ENCODE peak calls at places on chromosomes 2 and 18, in nine cellular contexts. I is pancreas; C is A549; F is sigmoid colon; H is bronchial epithelial cell; Z is Caco-2; J is neural crest cell; T is CD8-positive, alpha-beta T cell; Y is upper lobe of right lung. A is an unnamed sample.

GRCh38 chr2:76556054-76556453 is 845.3 kb upstream of the GCFC2 start:
- DNase-seq in T (no peak), Y (no peak), J (no peak), I (no peak), Z (no peak), H (no peak), C (no peak), F (no peak), A (no peak)

GRCh38 chr2:42823744-42824453 is 31.5 kb upstream of the HAAO start:
- DNase-seq in J (no peak), C (no peak), Y (no peak), I (no peak), H (no peak), Z (no peak), F (no peak), T (no peak), A (no peak)

GRCh38 chr2:120794716-120795115 is 59.0 kb downstream of the GLI2 start:
- DNase-seq in F (no peak), Y (no peak), C (no peak), J (no peak), T (no peak), Z (no peak), H (no peak), I (no peak), A (no peak)

GRCh38 chr2:179036353-179036905 is 13.5 kb downstream of the CCDC141 start:
- DNase-seq in I (no peak), T (no peak), Y (no peak), Z (no peak), F (no peak), H (no peak), J (no peak), C (no peak), A (no peak)

GRCh38 chr2:43343573-43344304 is 117.3 kb upstream of the ZFP36L2 start:
- DNase-seq in Z (no peak), F (peak), T (no peak), J (no peak), Y (no peak), C (no peak), H (peak), I (no peak), A (no peak)

GRCh38 chr2:86468162-86469033 is 27.2 kb downstream of the KDM3A start:
- DNase-seq in I (no peak), C (no peak), J (no peak), H (no peak), F (no peak), T (no peak), Y (no peak), Z (no peak), A (no peak)

GRCh38 chr18:3015203-3015590 is 2.3 kb upstream of the LPIN2 start:
- DNase-seq in T (no peak), Y (no peak), Z (no peak), I (no peak), F (no peak), H (peak), C (peak), J (no peak), A (no peak)

GRCh38 chr2:12856934-12857660 is 140.4 kb downstream of the TRIB2 start:
- DNase-seq in C (no peak), I (no peak), T (no peak), H (peak), J (no peak), Y (no peak), F (no peak), Z (no peak), A (no peak)

GRCh38 chr2:31523871-31524492 is 56.8 kb downstream of the SRD5A2 start:
- DNase-seq in I (no peak), T (peak), H (peak), J (peak), F (no peak), Y (no peak), C (peak), Z (peak), A (peak)

GRCh38 chr2:63719052-63719451 is 122.6 kb upstream of the UGP2 start:
- DNase-seq in F (no peak), H (no peak), Y (no peak), T (no peak), C (no peak), I (no peak), Z (no peak), J (no peak), A (peak)

GRCh38 chr2:65529419-65529818 is 97.0 kb upstream of the SPRED2 start:
- DNase-seq in T (no peak), F (no peak), J (no peak), Y (no peak), Z (no peak), I (no peak), C (no peak), H (no peak), A (no peak)

GRCh38 chr2:139217641-139218040 is 437.5 kb upstream of the NXPH2 start:
- DNase-seq in T (no peak), H (no peak), J (no peak), F (no peak), C (no peak), I (no peak), Y (no peak), Z (no peak), A (no peak)

GRCh38 chr2:232518844-232519243 is 1.3 kb upstream of the PRSS56 start:
- DNase-seq in Z (no peak), Y (no peak), H (no peak), I (no peak), T (no peak), J (no peak), F (no peak), C (no peak), A (no peak)

GRCh38 chr2:118689874-118690273 is 157.6 kb downstream of the EN1 start:
- DNase-seq in H (no peak), Y (no peak), J (no peak), I (no peak), C (no peak), F (no peak), T (no peak), Z (no peak), A (no peak)

GRCh38 chr2:118689033-118689432 is 158.4 kb downstream of the EN1 start:
- DNase-seq in Y (no peak), I (no peak), F (no peak), T (no peak), H (no peak), Z (no peak), J (no peak), C (no peak), A (no peak)

GRCh38 chr2:118696786-118697465 is 150.5 kb downstream of the EN1 start:
- DNase-seq in H (no peak), T (no peak), Z (no peak), I (no peak), Y (no peak), J (no peak), C (no peak), F (no peak), A (no peak)

GRCh38 chr2:118689456-118689855 is 158.0 kb downstream of the EN1 start:
- DNase-seq in F (no peak), Y (no peak), C (no peak), I (no peak), H (no peak), Z (no peak), J (no peak), T (no peak), A (no peak)

GRCh38 chr2:118693287-118693822 is 154.1 kb downstream of the EN1 start:
- DNase-seq in H (no peak), C (no peak), J (no peak), I (no peak), T (no peak), Z (no peak), Y (no peak), F (no peak), A (no peak)
- TF ChIP-seq CTCF in H (no peak), C (no peak), J (no peak), I (no peak), T (no peak), Z (no peak), Y (no peak), F (no peak), A (no peak)

GRCh38 chr2:237478095-237478494 is 9.0 kb upstream of the MLPH start:
- DNase-seq in Z (no peak), J (no peak), C (no peak), H (no peak), F (no peak), I (no peak), Y (no peak), T (no peak), A (no peak)

GRCh38 chr2:237474511-237474911 is 12.5 kb upstream of the MLPH start:
- DNase-seq in Y (no peak), J (no peak), C (no peak), H (no peak), F (peak), I (no peak), T (no peak), Z (no peak), A (no peak)

GRCh38 chr2:237473474-237474453 is 13.3 kb upstream of the MLPH start:
- DNase-seq in J (no peak), H (no peak), Y (peak), I (no peak), Z (no peak), T (no peak), C (no peak), F (peak), A (no peak)

GRCh38 chr2:237474931-237475703 is 11.9 kb upstream of the MLPH start:
- DNase-seq in I (peak), Z (peak), T (peak), J (peak), C (peak), Y (peak), H (no peak), F (peak), A (peak)

DNA sequence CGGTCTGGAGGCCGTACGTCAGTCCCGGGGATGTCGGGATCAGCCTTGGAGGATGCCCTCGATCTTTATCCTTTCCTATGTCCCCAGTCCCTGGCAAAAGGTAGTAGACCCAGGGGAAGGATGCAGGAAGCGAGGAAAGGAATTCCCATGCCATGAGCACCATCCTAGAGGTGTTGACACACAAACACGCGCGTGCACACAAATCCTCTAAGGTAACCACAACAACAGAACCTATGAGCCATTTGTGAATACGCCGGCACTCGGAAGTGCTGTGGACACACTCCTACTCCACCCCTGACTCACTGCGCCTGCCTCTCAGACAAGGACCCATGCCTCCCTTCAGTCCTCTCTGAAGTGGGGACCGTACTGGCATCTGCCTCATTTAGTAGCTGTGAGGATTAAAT is 11.3 kb upstream of the MLPH start:
- DNase-seq in J (no peak), T (no peak), F (no peak), H (peak), C (peak), Y (peak), I (no peak), Z (no peak), A (no peak)
- TF ChIP-seq CTCF in J (peak), T (no peak), F (no peak), H (no peak), C (no peak), Y (no peak), I (no peak), Z (no peak), A (no peak)

GRCh38 chr2:161117506-161117905 is 42.7 kb upstream of the TANK start:
- DNase-seq in T (no peak), J (no peak), F (no peak), Z (no peak), Y (no peak), I (no peak), H (peak), C (no peak), A (no peak)

GRCh38 chr2:161120775-161121174 is 39.5 kb upstream of the TANK start:
- DNase-seq in J (no peak), Y (no peak), F (no peak), H (no peak), C (no peak), I (no peak), Z (no peak), T (no peak), A (no peak)

GRCh38 chr2:161121622-161122021 is 38.6 kb upstream of the TANK start:
- DNase-seq in J (no peak), H (no peak), Y (no peak), I (no peak), Z (no peak), T (no peak), F (no peak), C (no peak), A (no peak)

GRCh38 chr2:161118722-161119121 is 41.5 kb upstream of the TANK start:
- DNase-seq in C (no peak), J (no peak), Y (no peak), H (no peak), Z (no peak), I (no peak), F (no peak), T (no peak), A (no peak)

GRCh38 chr2:161119483-161119882 is 40.7 kb upstream of the TANK start:
- DNase-seq in F (no peak), T (no peak), I (no peak), H (no peak), Y (no peak), Z (no peak), C (no peak), J (no peak), A (no peak)
- TF ChIP-seq CTCF in F (no peak), T (no peak), I (no peak), H (no peak), Y (no peak), Z (no peak), C (no peak), J (no peak), A (no peak)

GRCh38 chr2:58680938-58681337 is 439.8 kb upstream of the FANCL start:
- DNase-seq in J (no peak), Z (no peak), I (no peak), H (peak), F (no peak), C (no peak), Y (no peak), T (no peak), A (no peak)
- TF ChIP-seq CTCF in J (no peak), Z (no peak), I (no peak), H (no peak), F (no peak), C (peak), Y (no peak), T (no peak), A (no peak)